ENCODE peak calls at places on chromosomes 16 and 17, in six cellular contexts. One of them, this sample, is unnamed.

GRCh38 chr17:45279898-45280297 is 18.0 kb upstream of the SPATA32 start:
- DNase-seq in uterus: no peak
- DNase-seq in AG04449: no peak
- DNase-seq in lower lobe of right lung: peak
- DNase-seq in GM12865: no peak
- DNase-seq in tibial nerve: no peak
- DNase-seq in this sample: no peak

GRCh38 chr16:79299154-79299799 is 301.3 kb downstream of the MAF start:
- DNase-seq in uterus: no peak
- DNase-seq in tibial nerve: no peak
- DNase-seq in lower lobe of right lung: no peak
- DNase-seq in AG04449: no peak
- DNase-seq in GM12865: no peak
- DNase-seq in this sample: no peak

GRCh38 chr16:50497592-50497991 is 50.6 kb upstream of the NKD1 start:
- DNase-seq in GM12865: no peak
- DNase-seq in tibial nerve: no peak
- DNase-seq in uterus: no peak
- DNase-seq in lower lobe of right lung: no peak
- DNase-seq in AG04449: peak
- DNase-seq in this sample: no peak

GRCh38 chr16:56932588-56933265 is 785 bp downstream of the HERPUD1 start:
- DNase-seq in lower lobe of right lung: peak
- DNase-seq in AG04449: no peak
- DNase-seq in tibial nerve: peak
- DNase-seq in GM12865: peak
- DNase-seq in uterus: peak
- DNase-seq in this sample: peak

GRCh38 chr17:76816590-76817135 is 51.5 kb upstream of the MGAT5B start:
- DNase-seq in lower lobe of right lung: no peak
- DNase-seq in uterus: no peak
- DNase-seq in AG04449: no peak
- DNase-seq in tibial nerve: no peak
- DNase-seq in GM12865: peak
- DNase-seq in this sample: peak

GRCh38 chr16:49637933-49638695 is 217.8 kb downstream of the ZNF423 start:
- DNase-seq in AG04449: no peak
- DNase-seq in lower lobe of right lung: no peak
- DNase-seq in GM12865: no peak
- DNase-seq in uterus: no peak
- DNase-seq in tibial nerve: no peak
- DNase-seq in this sample: no peak

GRCh38 chr17:37490638-37491614 is 1.2 kb downstream of the DUSP14 start:
- DNase-seq in GM12865: peak
- DNase-seq in lower lobe of right lung: no peak
- DNase-seq in tibial nerve: peak
- DNase-seq in AG04449: no peak
- DNase-seq in uterus: peak
- DNase-seq in this sample: peak

GRCh38 chr17:14745122-14745521 is 444.2 kb downstream of the HS3ST3B1 start:
- DNase-seq in lower lobe of right lung: no peak
- DNase-seq in uterus: no peak
- DNase-seq in GM12865: no peak
- DNase-seq in AG04449: no peak
- DNase-seq in tibial nerve: no peak
- DNase-seq in this sample: peak

GRCh38 chr16:85944572-85945423 is 45.8 kb downstream of the IRF8 start:
- DNase-seq in uterus: no peak
- DNase-seq in lower lobe of right lung: no peak
- DNase-seq in GM12865: no peak
- DNase-seq in AG04449: no peak
- DNase-seq in tibial nerve: no peak
- DNase-seq in this sample: no peak

GRCh38 chr17:50265690-50266306 is 8.5 kb upstream of the TMEM92 start:
- DNase-seq in lower lobe of right lung: no peak
- DNase-seq in GM12865: no peak
- DNase-seq in tibial nerve: no peak
- DNase-seq in uterus: no peak
- DNase-seq in AG04449: no peak
- DNase-seq in this sample: no peak

GRCh38 chr17:74987909-74988711 is 678 bp downstream of the CDR2L start:
- DNase-seq in uterus: peak
- DNase-seq in tibial nerve: peak
- DNase-seq in GM12865: no peak
- DNase-seq in AG04449: no peak
- DNase-seq in lower lobe of right lung: peak
- DNase-seq in this sample: peak

DNA sequence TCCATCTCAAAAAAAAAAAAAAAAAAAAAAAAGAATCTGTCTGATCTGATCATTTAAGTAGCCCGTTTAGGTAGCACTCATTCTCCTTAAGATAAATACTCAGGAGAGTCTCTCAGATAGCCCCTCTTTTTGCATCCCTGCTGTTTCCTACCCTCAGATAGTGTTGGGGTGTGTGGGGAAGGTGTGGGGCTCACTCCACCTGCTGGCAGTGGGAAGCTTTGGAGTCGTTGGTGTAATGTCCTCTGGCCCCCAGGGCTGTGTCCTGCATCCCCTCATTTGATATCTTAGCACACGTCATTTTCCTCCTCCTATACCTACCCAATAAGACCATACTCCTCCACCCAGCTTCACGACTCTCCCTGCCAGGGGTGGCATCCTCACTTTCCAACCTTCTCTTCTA is 20.5 kb upstream of the MYH10 start:
- DNase-seq in AG04449: no peak
- DNase-seq in tibial nerve: no peak
- DNase-seq in lower lobe of right lung: no peak
- DNase-seq in GM12865: no peak
- DNase-seq in uterus: no peak
- DNase-seq in this sample: no peak
- TF ChIP-seq CTCF in AG04449: no peak
- TF ChIP-seq CTCF in tibial nerve: no peak
- TF ChIP-seq CTCF in lower lobe of right lung: no peak
- TF ChIP-seq CTCF in GM12865: peak
- TF ChIP-seq CTCF in uterus: no peak
- TF ChIP-seq CTCF in this sample: no peak

GRCh38 chr16:75108792-75109731 is 7.5 kb downstream of the LDHD start:
- DNase-seq in uterus: peak
- DNase-seq in GM12865: peak
- DNase-seq in tibial nerve: peak
- DNase-seq in lower lobe of right lung: peak
- DNase-seq in AG04449: peak
- DNase-seq in this sample: peak
- H3K4me3 ChIP-seq in uterus: no peak
- H3K4me3 ChIP-seq in GM12865: no peak
- H3K4me3 ChIP-seq in tibial nerve: no peak
- H3K4me3 ChIP-seq in lower lobe of right lung: no peak
- H3K4me3 ChIP-seq in AG04449: no peak
- H3K4me3 ChIP-seq in this sample: no peak

GRCh38 chr16:20676867-20677266 is 20.6 kb downstream of the ACSM1 start:
- DNase-seq in GM12865: no peak
- DNase-seq in tibial nerve: no peak
- DNase-seq in lower lobe of right lung: no peak
- DNase-seq in AG04449: no peak
- DNase-seq in uterus: no peak
- DNase-seq in this sample: no peak
- TF ChIP-seq CTCF in GM12865: peak
- TF ChIP-seq CTCF in tibial nerve: no peak
- TF ChIP-seq CTCF in lower lobe of right lung: no peak
- TF ChIP-seq CTCF in AG04449: no peak
- TF ChIP-seq CTCF in uterus: no peak
- TF ChIP-seq CTCF in this sample: no peak

DNA sequence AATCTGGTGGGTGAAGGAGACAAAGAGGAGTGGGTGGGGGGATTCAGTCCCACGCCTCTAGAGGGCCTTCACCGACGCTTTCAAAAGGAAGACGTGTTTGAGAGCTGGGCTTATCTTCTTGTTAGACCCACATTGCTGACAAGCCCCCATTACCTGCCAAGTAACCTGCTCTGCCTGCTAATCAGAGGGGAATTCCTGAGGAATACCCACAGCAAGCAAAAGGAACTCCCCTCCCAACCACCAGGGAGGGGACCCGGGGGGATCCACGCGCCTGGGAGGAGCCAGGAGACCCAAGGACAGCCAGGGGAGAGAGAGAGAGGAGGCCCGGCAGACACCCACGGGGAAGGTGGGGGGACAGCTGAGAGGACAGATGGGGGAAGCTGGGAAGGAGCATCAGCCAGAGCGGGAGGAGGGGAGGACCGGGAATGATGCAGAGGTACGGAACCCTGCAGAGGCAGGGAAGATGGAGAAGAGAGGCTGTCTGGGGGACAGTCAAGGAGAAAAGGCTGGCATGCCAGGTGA is 986 bp downstream of the MTMR4 start:
- DNase-seq in uterus: no peak
- DNase-seq in lower lobe of right lung: no peak
- DNase-seq in AG04449: no peak
- DNase-seq in tibial nerve: no peak
- DNase-seq in GM12865: peak
- DNase-seq in this sample: no peak
- H3K4me3 ChIP-seq in uterus: peak
- H3K4me3 ChIP-seq in lower lobe of right lung: peak
- H3K4me3 ChIP-seq in AG04449: peak
- H3K4me3 ChIP-seq in tibial nerve: peak
- H3K4me3 ChIP-seq in GM12865: peak
- H3K4me3 ChIP-seq in this sample: peak

GRCh38 chr17:21373696-21374454 is 2.3 kb upstream of the KCNJ12 start:
- DNase-seq in lower lobe of right lung: no peak
- DNase-seq in tibial nerve: no peak
- DNase-seq in GM12865: no peak
- DNase-seq in AG04449: no peak
- DNase-seq in uterus: no peak
- DNase-seq in this sample: no peak
- TF ChIP-seq CTCF in lower lobe of right lung: no peak
- TF ChIP-seq CTCF in tibial nerve: no peak
- TF ChIP-seq CTCF in GM12865: no peak
- TF ChIP-seq CTCF in AG04449: no peak
- TF ChIP-seq CTCF in uterus: no peak
- TF ChIP-seq CTCF in this sample: no peak

DNA sequence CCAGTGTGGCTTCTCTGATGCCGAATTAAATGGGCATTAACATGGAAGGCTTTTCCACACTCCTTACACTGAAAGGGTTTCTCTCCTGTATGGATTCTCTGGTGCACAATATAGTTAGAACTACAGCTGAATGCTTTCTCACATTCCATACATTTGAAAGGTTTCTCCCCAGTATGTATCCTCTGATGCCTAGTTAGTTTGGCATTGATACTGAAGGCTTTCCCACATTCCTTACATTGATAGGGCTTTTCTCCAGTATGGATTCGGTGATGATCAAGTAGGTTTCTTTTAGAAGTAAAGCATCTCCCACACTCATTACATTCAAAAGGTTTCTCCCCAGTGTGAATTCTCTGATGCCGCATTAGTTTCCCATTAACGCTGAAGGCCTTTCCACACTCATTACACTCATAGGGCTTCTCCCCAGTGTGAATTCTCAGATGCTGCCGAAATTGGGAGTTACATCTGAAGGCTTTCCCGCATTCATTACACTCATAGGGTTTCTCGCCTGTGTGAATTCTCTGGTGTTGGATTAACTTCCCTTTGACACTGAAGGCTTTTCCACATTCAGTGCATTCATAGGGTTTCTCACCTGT is 6.5 kb upstream of the TLE7 start:
- DNase-seq in GM12865: no peak
- DNase-seq in lower lobe of right lung: no peak
- DNase-seq in uterus: no peak
- DNase-seq in tibial nerve: no peak
- DNase-seq in AG04449: no peak
- DNase-seq in this sample: no peak
- H3K4me3 ChIP-seq in GM12865: no peak
- H3K4me3 ChIP-seq in lower lobe of right lung: no peak
- H3K4me3 ChIP-seq in uterus: no peak
- H3K4me3 ChIP-seq in tibial nerve: no peak
- H3K4me3 ChIP-seq in AG04449: no peak
- H3K4me3 ChIP-seq in this sample: no peak

DNA sequence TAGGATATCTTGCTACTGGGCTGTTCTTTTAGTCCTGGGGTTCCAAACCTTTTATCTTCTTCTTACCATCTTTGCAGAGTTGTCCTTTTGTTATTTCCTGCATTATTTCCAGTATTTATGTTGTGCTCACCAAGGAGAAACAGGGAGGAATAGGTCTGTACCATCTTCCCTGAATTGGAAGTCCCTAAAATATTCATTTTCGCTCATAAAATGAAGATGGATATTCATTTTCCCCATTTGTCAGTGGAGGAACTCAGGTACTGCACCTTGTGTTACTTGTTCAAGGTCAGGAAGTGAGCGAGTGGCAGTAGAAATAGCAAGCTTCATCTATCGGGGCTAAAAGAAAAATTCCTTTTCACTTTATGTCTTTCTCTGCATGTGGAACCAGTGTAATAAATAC is 989.7 kb downstream of the CDH11 start:
- DNase-seq in tibial nerve: no peak
- DNase-seq in GM12865: no peak
- DNase-seq in uterus: no peak
- DNase-seq in AG04449: no peak
- DNase-seq in lower lobe of right lung: no peak
- DNase-seq in this sample: no peak
- TF ChIP-seq CTCF in tibial nerve: no peak
- TF ChIP-seq CTCF in GM12865: no peak
- TF ChIP-seq CTCF in uterus: no peak
- TF ChIP-seq CTCF in AG04449: no peak
- TF ChIP-seq CTCF in lower lobe of right lung: no peak
- TF ChIP-seq CTCF in this sample: no peak